ENCODE peak calls at places on chromosomes 1 and 21, in six cellular contexts. M, Y, L, H, D and O are unnamed samples.

GRCh38 chr1:21141030-21141429 is 35.7 kb downstream of the EIF4G3 start:
- DNase-seq in D (no peak), Y (no peak), L (no peak), M (no peak), H (no peak), O (no peak)

GRCh38 chr1:13892141-13892670 is 192.2 kb downstream of the PRDM2 start:
- DNase-seq in L (no peak), H (no peak), M (no peak), Y (no peak), D (no peak), O (no peak)

GRCh38 chr1:221030121-221030649 is 150.9 kb downstream of the HLX start:
- DNase-seq in M (no peak), D (no peak), Y (no peak), H (no peak), L (no peak), O (no peak)

GRCh38 chr1:25737151-25737550 is 62.8 kb upstream of the SELENON start:
- DNase-seq in L (no peak), D (no peak), H (no peak), Y (no peak), M (no peak), O (no peak)

GRCh38 chr1:231487019-231487418 is 41.5 kb upstream of the TSNAX start:
- DNase-seq in H (no peak), D (no peak), L (no peak), M (no peak), Y (no peak), O (no peak)

GRCh38 chr1:161382214-161383019 is 14.7 kb upstream of the CFAP126 start:
- DNase-seq in Y (peak), D (no peak), L (peak), H (no peak), M (peak), O (no peak)

GRCh38 chr1:167913895-167914502 is at the start of gene ADCY10:
- DNase-seq in L (no peak), H (no peak), D (no peak), M (no peak), Y (no peak), O (peak)

GRCh38 chr1:201468501-201468843 is 516 bp downstream of the PHLDA3 start:
- DNase-seq in Y (no peak), D (peak), L (no peak), H (peak), M (no peak), O (peak)

GRCh38 chr1:229696385-229696784 is 70.3 kb downstream of the URB2 start:
- DNase-seq in H (no peak), M (peak), L (no peak), D (no peak), Y (no peak), O (peak)

GRCh38 chr1:15762546-15762945 is 4.0 kb downstream of the FBLIM1 start:
- DNase-seq in H (no peak), L (no peak), M (no peak), D (no peak), Y (no peak), O (no peak)

GRCh38 chr21:14376854-14377253 is 6.1 kb downstream of the HSPA13 start:
- DNase-seq in L (no peak), Y (no peak), M (peak), H (no peak), D (no peak), O (no peak)

GRCh38 chr21:14533555-14534400 is 12.3 kb downstream of the SAMSN1 start:
- DNase-seq in L (no peak), D (no peak), H (peak), M (no peak), Y (no peak), O (peak)